ENCODE peak calls at places on chromosomes 16 and 17, in nine cellular contexts. One of them, this sample, is unnamed.

GRCh38 chr16:53282975-53283946 is 151.0 kb upstream of the RBL2 start:
- DNase-seq in GM12878: peak; percentile 3
- DNase-seq in stomach: no peak
- DNase-seq in transverse colon: no peak
- DNase-seq in A549: peak; percentile 58
- DNase-seq in ovary: no peak
- DNase-seq in tibial nerve: no peak
- DNase-seq in HepG2: peak; percentile 55
- DNase-seq in K562: no peak
- DNase-seq in this sample: no peak

GRCh38 chr17:65314212-65314611 is 177.0 kb downstream of the RGS9 start:
- DNase-seq in GM12878: no peak
- DNase-seq in stomach: no peak
- DNase-seq in transverse colon: no peak
- DNase-seq in A549: no peak
- DNase-seq in ovary: no peak
- DNase-seq in tibial nerve: no peak
- DNase-seq in HepG2: no peak
- DNase-seq in K562: no peak
- DNase-seq in this sample: no peak

GRCh38 chr17:75398279-75398678 is 7.2 kb downstream of the GRB2 start:
- DNase-seq in GM12878: no peak
- DNase-seq in stomach: no peak
- DNase-seq in transverse colon: no peak
- DNase-seq in A549: no peak
- DNase-seq in ovary: no peak
- DNase-seq in tibial nerve: no peak
- DNase-seq in HepG2: no peak
- DNase-seq in K562: no peak
- DNase-seq in this sample: no peak

GRCh38 chr16:79856581-79856980 is 256.0 kb upstream of the MAF start:
- DNase-seq in GM12878: no peak
- DNase-seq in stomach: no peak
- DNase-seq in transverse colon: no peak
- DNase-seq in A549: no peak
- DNase-seq in ovary: no peak
- DNase-seq in tibial nerve: no peak
- DNase-seq in HepG2: no peak
- DNase-seq in K562: no peak
- DNase-seq in this sample: peak; percentile 66

GRCh38 chr16:2748757-2749455 is 3.5 kb upstream of the SRRM2 start:
- DNase-seq in GM12878: no peak
- DNase-seq in stomach: no peak
- DNase-seq in transverse colon: no peak
- DNase-seq in A549: no peak
- DNase-seq in ovary: no peak
- DNase-seq in tibial nerve: no peak
- DNase-seq in HepG2: no peak
- DNase-seq in K562: no peak
- DNase-seq in this sample: no peak

GRCh38 chr16:30541502-30542329 is 7.1 kb upstream of the ZNF747 start:
- DNase-seq in GM12878: no peak
- DNase-seq in stomach: peak; percentile 80
- DNase-seq in transverse colon: peak; percentile 69
- DNase-seq in A549: no peak
- DNase-seq in ovary: no peak
- DNase-seq in tibial nerve: no peak
- DNase-seq in HepG2: peak; percentile 47
- DNase-seq in K562: no peak
- DNase-seq in this sample: no peak

GRCh38 chr17:951388-952132 is 28.0 kb downstream of the NXN start:
- DNase-seq in GM12878: no peak
- DNase-seq in stomach: no peak
- DNase-seq in transverse colon: peak; percentile 40
- DNase-seq in A549: peak; percentile 90
- DNase-seq in ovary: no peak
- DNase-seq in tibial nerve: no peak
- DNase-seq in HepG2: peak; percentile 78
- DNase-seq in K562: no peak
- DNase-seq in this sample: no peak

GRCh38 chr17:67312265-67312664 is 54.1 kb downstream of the PSMD12 start:
- DNase-seq in GM12878: no peak
- DNase-seq in stomach: no peak
- DNase-seq in transverse colon: no peak
- DNase-seq in A549: no peak
- DNase-seq in ovary: no peak
- DNase-seq in tibial nerve: no peak
- DNase-seq in HepG2: no peak
- DNase-seq in K562: no peak
- DNase-seq in this sample: no peak

GRCh38 chr17:82020874-82021727 is 1.6 kb downstream of the CENPX start:
- DNase-seq in GM12878: no peak
- DNase-seq in stomach: peak; percentile 81
- DNase-seq in transverse colon: peak; percentile 80
- DNase-seq in A549: peak; percentile 89
- DNase-seq in ovary: no peak
- DNase-seq in tibial nerve: peak; percentile 62
- DNase-seq in HepG2: peak; percentile 86
- DNase-seq in K562: no peak
- DNase-seq in this sample: no peak

GRCh38 chr17:50332196-50332595 is 13.7 kb upstream of the XYLT2 start:
- DNase-seq in GM12878: no peak
- DNase-seq in stomach: no peak
- DNase-seq in transverse colon: no peak
- DNase-seq in A549: no peak
- DNase-seq in ovary: no peak
- DNase-seq in tibial nerve: no peak
- DNase-seq in HepG2: no peak
- DNase-seq in K562: no peak
- DNase-seq in this sample: no peak

GRCh38 chr16:69166221-69166833 is 20.6 kb upstream of the SNTB2 start:
- DNase-seq in GM12878: no peak
- DNase-seq in stomach: no peak
- DNase-seq in transverse colon: no peak
- DNase-seq in A549: no peak
- DNase-seq in ovary: no peak
- DNase-seq in tibial nerve: no peak
- DNase-seq in HepG2: no peak
- DNase-seq in K562: peak; percentile 33
- DNase-seq in this sample: no peak

GRCh38 chr17:50375858-50376538 is 3.0 kb downstream of the EME1 start:
- DNase-seq in GM12878: no peak
- DNase-seq in stomach: no peak
- DNase-seq in transverse colon: no peak
- DNase-seq in A549: no peak
- DNase-seq in ovary: no peak
- DNase-seq in tibial nerve: no peak
- DNase-seq in HepG2: no peak
- DNase-seq in K562: no peak
- DNase-seq in this sample: no peak

GRCh38 chr17:15965510-15965909 is 20.6 kb downstream of the ADORA2B start:
- DNase-seq in GM12878: no peak
- DNase-seq in stomach: no peak
- DNase-seq in transverse colon: no peak
- DNase-seq in A549: no peak
- DNase-seq in ovary: no peak
- DNase-seq in tibial nerve: no peak
- DNase-seq in HepG2: no peak
- DNase-seq in K562: no peak
- DNase-seq in this sample: no peak

GRCh38 chr17:74042744-74043486 is 160.6 kb upstream of the RPL38 start:
- DNase-seq in GM12878: no peak
- DNase-seq in stomach: no peak
- DNase-seq in transverse colon: no peak
- DNase-seq in A549: peak; percentile 99
- DNase-seq in ovary: no peak
- DNase-seq in tibial nerve: no peak
- DNase-seq in HepG2: peak; percentile 23
- DNase-seq in K562: no peak
- DNase-seq in this sample: no peak

GRCh38 chr17:57380055-57380356 is 123.7 kb downstream of the MSI2 start:
- DNase-seq in GM12878: no peak
- DNase-seq in stomach: no peak
- DNase-seq in transverse colon: no peak
- DNase-seq in A549: no peak
- DNase-seq in ovary: peak; percentile 32
- DNase-seq in tibial nerve: no peak
- DNase-seq in HepG2: no peak
- DNase-seq in K562: peak; percentile 40
- DNase-seq in this sample: no peak

GRCh38 chr17:29089601-29090044 is 46.7 kb downstream of the PIPOX start:
- DNase-seq in GM12878: no peak
- DNase-seq in stomach: no peak
- DNase-seq in transverse colon: peak; percentile 23
- DNase-seq in A549: no peak
- DNase-seq in ovary: no peak
- DNase-seq in tibial nerve: no peak
- DNase-seq in HepG2: no peak
- DNase-seq in K562: no peak
- DNase-seq in this sample: no peak

GRCh38 chr16:81815429-81815766 is 36.3 kb downstream of the PLCG2 start:
- DNase-seq in GM12878: peak; percentile 82
- DNase-seq in stomach: no peak
- DNase-seq in transverse colon: no peak
- DNase-seq in A549: no peak
- DNase-seq in ovary: no peak
- DNase-seq in tibial nerve: no peak
- DNase-seq in HepG2: no peak
- DNase-seq in K562: no peak
- DNase-seq in this sample: no peak

GRCh38 chr16:68401871-68402747 is 46.2 kb downstream of the SMPD3 start:
- DNase-seq in GM12878: no peak
- DNase-seq in stomach: no peak
- DNase-seq in transverse colon: no peak
- DNase-seq in A549: no peak
- DNase-seq in ovary: no peak
- DNase-seq in tibial nerve: no peak
- DNase-seq in HepG2: no peak
- DNase-seq in K562: no peak
- DNase-seq in this sample: no peak

GRCh38 chr17:83014297-83014696 is 65.1 kb upstream of the METRNL start:
- DNase-seq in GM12878: no peak
- DNase-seq in stomach: no peak
- DNase-seq in transverse colon: no peak
- DNase-seq in A549: no peak
- DNase-seq in ovary: no peak
- DNase-seq in tibial nerve: no peak
- DNase-seq in HepG2: no peak
- DNase-seq in K562: no peak
- DNase-seq in this sample: peak; percentile 53

GRCh38 chr17:13415877-13416416 is 185.8 kb downstream of the HS3ST3A1 start:
- DNase-seq in GM12878: no peak
- DNase-seq in stomach: no peak
- DNase-seq in transverse colon: peak; percentile 60
- DNase-seq in A549: no peak
- DNase-seq in ovary: no peak
- DNase-seq in tibial nerve: no peak
- DNase-seq in HepG2: peak; percentile 84
- DNase-seq in K562: peak; percentile 16
- DNase-seq in this sample: no peak

GRCh38 chr16:2027024-2028010 is 615 bp downstream of the NHERF2 start:
- DNase-seq in GM12878: no peak
- DNase-seq in stomach: no peak
- DNase-seq in transverse colon: no peak
- DNase-seq in A549: no peak
- DNase-seq in ovary: peak; percentile 49
- DNase-seq in tibial nerve: no peak
- DNase-seq in HepG2: peak; percentile 42
- DNase-seq in K562: peak; percentile 66
- DNase-seq in this sample: no peak

GRCh38 chr17:78142113-78142861 is 3.9 kb upstream of the C17orf99 start:
- DNase-seq in GM12878: no peak
- DNase-seq in stomach: peak; percentile 79
- DNase-seq in transverse colon: peak; percentile 78
- DNase-seq in A549: peak; percentile 85
- DNase-seq in ovary: no peak
- DNase-seq in tibial nerve: no peak
- DNase-seq in HepG2: peak; percentile 65
- DNase-seq in K562: peak; percentile 45
- DNase-seq in this sample: no peak

GRCh38 chr16:72493681-72494415 is 321.9 kb upstream of the PMFBP1 start:
- DNase-seq in GM12878: no peak
- DNase-seq in stomach: no peak
- DNase-seq in transverse colon: no peak
- DNase-seq in A549: no peak
- DNase-seq in ovary: no peak
- DNase-seq in tibial nerve: no peak
- DNase-seq in HepG2: no peak
- DNase-seq in K562: no peak
- DNase-seq in this sample: no peak
- TF ChIP-seq EP300 in GM12878: no peak
- TF ChIP-seq EP300 in stomach: no peak
- TF ChIP-seq EP300 in transverse colon: no peak
- TF ChIP-seq EP300 in A549: no peak
- TF ChIP-seq EP300 in ovary: no peak
- TF ChIP-seq EP300 in tibial nerve: no peak
- TF ChIP-seq EP300 in HepG2: no peak
- TF ChIP-seq EP300 in K562: no peak
- TF ChIP-seq EP300 in this sample: no peak

GRCh38 chr17:7251330-7252175 is at the start of gene CTDNEP1:
- DNase-seq in GM12878: peak; percentile 98
- DNase-seq in stomach: peak; percentile 98
- DNase-seq in transverse colon: peak; percentile 99
- DNase-seq in A549: peak; percentile 99
- DNase-seq in ovary: peak; percentile 99
- DNase-seq in tibial nerve: peak; percentile 96
- DNase-seq in HepG2: peak; percentile 99
- DNase-seq in K562: peak; percentile 73
- DNase-seq in this sample: peak; percentile 100
- TF ChIP-seq POLR2A in GM12878: peak; percentile 34
- TF ChIP-seq POLR2A in stomach: no peak
- TF ChIP-seq POLR2A in transverse colon: peak; percentile 55
- TF ChIP-seq POLR2A in A549: peak; percentile 60
- TF ChIP-seq POLR2A in ovary: peak; percentile 37
- TF ChIP-seq POLR2A in tibial nerve: peak; percentile 66
- TF ChIP-seq POLR2A in HepG2: peak; percentile 64
- TF ChIP-seq POLR2A in K562: no peak
- TF ChIP-seq POLR2A in this sample: peak; percentile 9

DNA sequence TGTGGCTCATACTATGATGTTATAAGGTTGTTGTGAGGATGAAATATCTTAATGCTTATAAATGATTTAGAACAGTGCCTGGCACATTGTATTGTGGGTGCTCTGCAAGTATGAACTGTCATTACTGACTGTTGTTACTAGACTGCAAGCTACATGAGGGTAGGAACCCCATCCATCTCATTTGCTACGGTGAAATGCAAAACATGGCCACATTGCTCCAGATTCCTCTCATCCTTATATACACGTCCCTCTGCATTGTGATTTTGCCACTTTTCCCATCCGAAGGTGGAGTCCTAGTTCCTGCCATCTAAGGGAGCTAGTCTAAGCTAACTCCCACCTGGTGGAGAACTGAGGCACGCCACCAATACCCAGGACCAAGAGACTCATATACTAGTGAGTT is 29.8 kb downstream of the HSBP1 start:
- DNase-seq in GM12878: no peak
- DNase-seq in stomach: no peak
- DNase-seq in transverse colon: no peak
- DNase-seq in A549: no peak
- DNase-seq in ovary: no peak
- DNase-seq in tibial nerve: no peak
- DNase-seq in HepG2: no peak
- DNase-seq in K562: no peak
- DNase-seq in this sample: no peak
- H3K9me3 ChIP-seq in GM12878: no peaks in the 10 kb centered on the region
- H3K9me3 ChIP-seq in stomach: no peaks in the 10 kb centered on the region
- H3K9me3 ChIP-seq in transverse colon: no peaks in the 10 kb centered on the region
- H3K9me3 ChIP-seq in A549: no peaks in the 10 kb centered on the region
- H3K9me3 ChIP-seq in ovary: no peaks in the 10 kb centered on the region
- H3K9me3 ChIP-seq in tibial nerve: no peaks in the 10 kb centered on the region
- H3K9me3 ChIP-seq in HepG2: no peaks in the 10 kb centered on the region
- H3K9me3 ChIP-seq in K562: peaks cover 4% of the 10 kb centered on the region
- H3K9me3 ChIP-seq in this sample: no peaks in the 10 kb centered on the region

GRCh38 chr16:88430524-88431446 is 22.3 kb upstream of the ZFPM1 start:
- DNase-seq in GM12878: no peak
- DNase-seq in stomach: no peak
- DNase-seq in transverse colon: peak; percentile 39
- DNase-seq in A549: no peak
- DNase-seq in ovary: no peak
- DNase-seq in tibial nerve: no peak
- DNase-seq in HepG2: no peak
- DNase-seq in K562: peak; percentile 51
- DNase-seq in this sample: no peak
- TF ChIP-seq EP300 in GM12878: no peak
- TF ChIP-seq EP300 in stomach: no peak
- TF ChIP-seq EP300 in transverse colon: no peak
- TF ChIP-seq EP300 in A549: no peak
- TF ChIP-seq EP300 in ovary: no peak
- TF ChIP-seq EP300 in tibial nerve: no peak
- TF ChIP-seq EP300 in HepG2: no peak
- TF ChIP-seq EP300 in K562: no peak
- TF ChIP-seq EP300 in this sample: no peak